ENCODE peak calls at places on chromosomes 4 and X, in seven cellular contexts. One of them, this sample, is unnamed.
A peak's percentile ranks its signal among the peaks of the same experiment; 100 is the strongest.

GRCh38 chr4:94642561-94642866 is 115.2 kb upstream of the BMPR1B start:
- DNase-seq in A549: no peak
- DNase-seq in IMR-90: peak; percentile 5
- DNase-seq in K562: no peak
- DNase-seq in HepG2: no peak
- DNase-seq in H1: no peak
- DNase-seq in GM12878: no peak
- DNase-seq in this sample: no peak

GRCh38 chrX:41868392-41868977 is 54.9 kb downstream of the CASK start:
- DNase-seq in A549: no peak
- DNase-seq in IMR-90: no peak
- DNase-seq in K562: no peak
- DNase-seq in HepG2: no peak
- DNase-seq in H1: no peak
- DNase-seq in GM12878: no peak
- DNase-seq in this sample: no peak

GRCh38 chrX:13750204-13750603 is 15.7 kb downstream of the OFD1 start:
- DNase-seq in A549: peak; percentile 46
- DNase-seq in IMR-90: peak; percentile 48
- DNase-seq in K562: peak; percentile 25
- DNase-seq in HepG2: peak; percentile 16
- DNase-seq in H1: no peak
- DNase-seq in GM12878: no peak
- DNase-seq in this sample: peak; percentile 36

GRCh38 chr4:55859711-55860110 is 6.3 kb downstream of the EXOC1 start:
- DNase-seq in A549: no peak
- DNase-seq in IMR-90: peak; percentile 22
- DNase-seq in K562: no peak
- DNase-seq in HepG2: no peak
- DNase-seq in H1: no peak
- DNase-seq in GM12878: no peak
- DNase-seq in this sample: no peak

GRCh38 chr4:110624016-110624770 is 1.3 kb upstream of the PITX2 start:
- DNase-seq in A549: no peak
- DNase-seq in IMR-90: no peak
- DNase-seq in K562: no peak
- DNase-seq in HepG2: no peak
- DNase-seq in H1: no peak
- DNase-seq in GM12878: no peak
- DNase-seq in this sample: no peak

GRCh38 chrX:23383411-23383810 is 48.8 kb downstream of the PTCHD1 start:
- DNase-seq in A549: no peak
- DNase-seq in IMR-90: peak; percentile 7
- DNase-seq in K562: no peak
- DNase-seq in HepG2: no peak
- DNase-seq in H1: no peak
- DNase-seq in GM12878: no peak
- DNase-seq in this sample: no peak

GRCh38 chr4:184265566-184266351 is 48.1 kb upstream of the ENPP6 start:
- DNase-seq in A549: peak; percentile 61
- DNase-seq in IMR-90: peak; percentile 61
- DNase-seq in K562: peak; percentile 54
- DNase-seq in HepG2: no peak
- DNase-seq in H1: no peak
- DNase-seq in GM12878: no peak
- DNase-seq in this sample: no peak

GRCh38 chrX:135086197-135086854 is 34.0 kb downstream of the ETDB start:
- DNase-seq in A549: peak; percentile 47
- DNase-seq in IMR-90: peak; percentile 61
- DNase-seq in K562: peak; percentile 50
- DNase-seq in HepG2: peak; percentile 39
- DNase-seq in H1: no peak
- DNase-seq in GM12878: peak; percentile 15
- DNase-seq in this sample: peak; percentile 54

GRCh38 chr4:112282860-112283667 is 2.6 kb downstream of the TIFA start:
- DNase-seq in A549: no peak
- DNase-seq in IMR-90: no peak
- DNase-seq in K562: no peak
- DNase-seq in HepG2: peak; percentile 73
- DNase-seq in H1: no peak
- DNase-seq in GM12878: no peak
- DNase-seq in this sample: no peak

GRCh38 chrX:71606536-71607216 is 11.6 kb downstream of the CXCR3 start:
- DNase-seq in A549: no peak
- DNase-seq in IMR-90: no peak
- DNase-seq in K562: no peak
- DNase-seq in HepG2: no peak
- DNase-seq in H1: no peak
- DNase-seq in GM12878: no peak
- DNase-seq in this sample: no peak

GRCh38 chr4:63063765-63064164 is 1345.5 kb downstream of the TECRL start:
- DNase-seq in A549: no peak
- DNase-seq in IMR-90: no peak
- DNase-seq in K562: no peak
- DNase-seq in HepG2: no peak
- DNase-seq in H1: no peak
- DNase-seq in GM12878: no peak
- DNase-seq in this sample: no peak

GRCh38 chr4:73311428-73311827 is 52.8 kb upstream of the ANKRD17 start:
- DNase-seq in A549: no peak
- DNase-seq in IMR-90: peak; percentile 77
- DNase-seq in K562: no peak
- DNase-seq in HepG2: peak; percentile 12
- DNase-seq in H1: no peak
- DNase-seq in GM12878: no peak
- DNase-seq in this sample: no peak

GRCh38 chrX:17390325-17390992 is 15.5 kb downstream of the NHS start:
- DNase-seq in A549: no peak
- DNase-seq in IMR-90: peak; percentile 69
- DNase-seq in K562: no peak
- DNase-seq in HepG2: no peak
- DNase-seq in H1: no peak
- DNase-seq in GM12878: no peak
- DNase-seq in this sample: no peak

GRCh38 chr4:8218371-8219050 is 19.4 kb downstream of the SH3TC1 start:
- DNase-seq in A549: no peak
- DNase-seq in IMR-90: no peak
- DNase-seq in K562: no peak
- DNase-seq in HepG2: no peak
- DNase-seq in H1: no peak
- DNase-seq in GM12878: no peak
- DNase-seq in this sample: no peak

GRCh38 chrX:15646543-15646942 is 18.1 kb downstream of the CLTRN start:
- DNase-seq in A549: no peak
- DNase-seq in IMR-90: no peak
- DNase-seq in K562: no peak
- DNase-seq in HepG2: no peak
- DNase-seq in H1: no peak
- DNase-seq in GM12878: no peak
- DNase-seq in this sample: peak; percentile 8

GRCh38 chrX:12771445-12772069 is 19.7 kb upstream of the PRPS2 start:
- DNase-seq in A549: peak; percentile 27
- DNase-seq in IMR-90: peak; percentile 31
- DNase-seq in K562: peak; percentile 71
- DNase-seq in HepG2: no peak
- DNase-seq in H1: no peak
- DNase-seq in GM12878: peak; percentile 20
- DNase-seq in this sample: peak; percentile 25

GRCh38 chr4:41060352-41061318 is 153.7 kb downstream of the APBB2 start:
- DNase-seq in A549: no peak
- DNase-seq in IMR-90: no peak
- DNase-seq in K562: no peak
- DNase-seq in HepG2: no peak
- DNase-seq in H1: no peak
- DNase-seq in GM12878: no peak
- DNase-seq in this sample: no peak

GRCh38 chr4:41064953-41065352 is 149.4 kb downstream of the APBB2 start:
- DNase-seq in A549: no peak
- DNase-seq in IMR-90: no peak
- DNase-seq in K562: no peak
- DNase-seq in HepG2: no peak
- DNase-seq in H1: no peak
- DNase-seq in GM12878: no peak
- DNase-seq in this sample: no peak

GRCh38 chr4:41058426-41058825 is 155.9 kb downstream of the APBB2 start:
- DNase-seq in A549: no peak
- DNase-seq in IMR-90: peak; percentile 72
- DNase-seq in K562: no peak
- DNase-seq in HepG2: no peak
- DNase-seq in H1: no peak
- DNase-seq in GM12878: no peak
- DNase-seq in this sample: no peak

GRCh38 chr4:41057456-41057855 is 156.9 kb downstream of the APBB2 start:
- DNase-seq in A549: no peak
- DNase-seq in IMR-90: peak; percentile 49
- DNase-seq in K562: no peak
- DNase-seq in HepG2: no peak
- DNase-seq in H1: no peak
- DNase-seq in GM12878: no peak
- DNase-seq in this sample: no peak

GRCh38 chr4:41061482-41062185 is 152.7 kb downstream of the APBB2 start:
- DNase-seq in A549: no peak
- DNase-seq in IMR-90: peak; percentile 52
- DNase-seq in K562: no peak
- DNase-seq in HepG2: no peak
- DNase-seq in H1: no peak
- DNase-seq in GM12878: no peak
- DNase-seq in this sample: no peak
- H3K4me1 ChIP-seq in A549: no peaks in the 10 kb centered on the region
- H3K4me1 ChIP-seq in IMR-90: peaks cover 15% of the 10 kb centered on the region
- H3K4me1 ChIP-seq in K562: no peaks in the 10 kb centered on the region
- H3K4me1 ChIP-seq in HepG2: no peaks in the 10 kb centered on the region
- H3K4me1 ChIP-seq in H1: no peaks in the 10 kb centered on the region
- H3K4me1 ChIP-seq in GM12878: no peaks in the 10 kb centered on the region
- H3K4me1 ChIP-seq in this sample: peaks cover 18% of the 10 kb centered on the region

GRCh38 chr4:141314627-141315026 is 93.9 kb downstream of the ZNF330 start:
- DNase-seq in A549: no peak
- DNase-seq in IMR-90: no peak
- DNase-seq in K562: no peak
- DNase-seq in HepG2: no peak
- DNase-seq in H1: no peak
- DNase-seq in GM12878: no peak
- DNase-seq in this sample: no peak
- TF ChIP-seq RFX5 in A549: no peak
- TF ChIP-seq RFX5 in IMR-90: no peak
- TF ChIP-seq RFX5 in K562: no peak
- TF ChIP-seq RFX5 in HepG2: no peak
- TF ChIP-seq RFX5 in H1: no peak
- TF ChIP-seq RFX5 in GM12878: no peak
- TF ChIP-seq RFX5 in this sample: no peak

GRCh38 chr4:6639137-6639680 is 1.3 kb upstream of the MRFAP1 start:
- DNase-seq in A549: no peak
- DNase-seq in IMR-90: no peak
- DNase-seq in K562: no peak
- DNase-seq in HepG2: no peak
- DNase-seq in H1: no peak
- DNase-seq in GM12878: no peak
- DNase-seq in this sample: no peak

GRCh38 chr4:6634746-6635145 is 5.7 kb upstream of the MRFAP1 start:
- DNase-seq in A549: no peak
- DNase-seq in IMR-90: no peak
- DNase-seq in K562: no peak
- DNase-seq in HepG2: no peak
- DNase-seq in H1: no peak
- DNase-seq in GM12878: no peak
- DNase-seq in this sample: no peak

GRCh38 chr4:6627832-6628231 is 12.7 kb upstream of the MRFAP1 start:
- DNase-seq in A549: no peak
- DNase-seq in IMR-90: no peak
- DNase-seq in K562: no peak
- DNase-seq in HepG2: peak; percentile 61
- DNase-seq in H1: no peak
- DNase-seq in GM12878: no peak
- DNase-seq in this sample: no peak

GRCh38 chr4:6632125-6632524 is 8.4 kb upstream of the MRFAP1 start:
- DNase-seq in A549: no peak
- DNase-seq in IMR-90: no peak
- DNase-seq in K562: no peak
- DNase-seq in HepG2: no peak
- DNase-seq in H1: no peak
- DNase-seq in GM12878: no peak
- DNase-seq in this sample: no peak

DNA sequence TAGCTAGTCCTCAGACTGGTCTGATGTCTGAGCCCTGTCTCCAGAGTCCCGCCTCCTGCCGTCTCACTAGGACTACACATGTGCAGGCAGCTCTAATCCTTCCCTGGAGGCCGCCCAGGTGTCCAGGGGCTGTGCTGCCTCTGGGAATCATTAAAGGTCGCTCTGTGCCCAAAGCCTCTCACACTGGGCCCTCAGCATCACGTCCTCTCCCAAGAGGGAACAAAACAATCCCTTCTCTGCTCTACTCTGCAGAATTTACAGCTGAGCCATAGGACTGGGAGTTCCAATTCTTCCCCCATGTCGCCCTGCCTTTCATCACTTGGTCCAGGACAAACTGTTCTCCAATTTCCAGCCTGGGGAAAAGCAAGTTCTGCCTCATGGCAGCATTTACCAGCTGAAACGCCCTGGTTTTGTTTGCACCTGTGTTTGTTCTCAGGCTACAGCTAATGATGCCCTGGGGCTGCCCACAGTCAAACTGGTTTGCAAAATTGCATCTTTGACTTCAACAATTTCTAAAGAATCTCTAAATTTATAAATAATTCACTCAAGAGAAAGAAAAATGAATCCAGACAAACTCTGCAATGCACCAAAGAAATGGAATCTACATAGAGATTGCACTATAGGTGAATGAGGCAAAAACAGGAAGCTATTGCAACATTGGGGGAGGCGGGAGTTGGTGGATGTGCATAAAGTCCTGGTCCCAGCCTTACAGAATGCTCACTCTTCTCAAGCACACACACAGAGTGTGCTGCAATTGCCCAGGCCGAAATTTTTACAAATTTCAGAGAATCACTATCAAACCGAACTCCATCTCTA is 7.2 kb upstream of the MRFAP1 start:
- DNase-seq in A549: no peak
- DNase-seq in IMR-90: peak; percentile 49
- DNase-seq in K562: peak; percentile 43
- DNase-seq in HepG2: peak; percentile 82
- DNase-seq in H1: no peak
- DNase-seq in GM12878: no peak
- DNase-seq in this sample: no peak
- TF ChIP-seq USF2 in A549: no peak
- TF ChIP-seq USF2 in IMR-90: no peak
- TF ChIP-seq USF2 in K562: no peak
- TF ChIP-seq USF2 in HepG2: no peak
- TF ChIP-seq USF2 in H1: no peak
- TF ChIP-seq USF2 in GM12878: no peak
- TF ChIP-seq USF2 in this sample: no peak

GRCh38 chr4:146469053-146469452 is 52.7 kb downstream of the SLC10A7 start:
- DNase-seq in A549: no peak
- DNase-seq in IMR-90: peak; percentile 9
- DNase-seq in K562: no peak
- DNase-seq in HepG2: no peak
- DNase-seq in H1: no peak
- DNase-seq in GM12878: no peak
- DNase-seq in this sample: no peak

DNA sequence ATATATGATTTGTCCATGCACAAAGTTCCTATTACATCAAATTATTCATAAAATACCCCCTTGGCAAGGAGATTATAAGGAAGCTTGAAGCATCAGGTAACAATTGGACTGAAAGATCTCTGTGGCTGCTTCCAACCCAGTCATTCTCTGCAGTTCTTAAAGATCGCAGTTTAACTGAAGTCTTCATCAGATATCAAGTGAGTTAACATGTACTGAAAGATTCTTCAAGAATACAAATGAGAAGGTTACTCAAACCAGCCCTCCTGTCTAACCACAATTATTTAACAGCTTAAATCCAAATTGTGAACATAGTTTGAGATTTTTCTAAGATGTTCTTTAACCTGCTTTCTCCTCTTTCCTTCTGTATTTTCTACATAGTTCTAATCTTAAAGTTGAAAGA is 56.1 kb downstream of the SLC10A7 start:
- DNase-seq in A549: no peak
- DNase-seq in IMR-90: no peak
- DNase-seq in K562: no peak
- DNase-seq in HepG2: no peak
- DNase-seq in H1: no peak
- DNase-seq in GM12878: no peak
- DNase-seq in this sample: no peak
- H3K4me1 ChIP-seq in A549: no peaks in the 10 kb centered on the region
- H3K4me1 ChIP-seq in IMR-90: no peaks in the 10 kb centered on the region
- H3K4me1 ChIP-seq in K562: no peaks in the 10 kb centered on the region
- H3K4me1 ChIP-seq in HepG2: no peaks in the 10 kb centered on the region
- H3K4me1 ChIP-seq in H1: no peaks in the 10 kb centered on the region
- H3K4me1 ChIP-seq in GM12878: no peaks in the 10 kb centered on the region
- H3K4me1 ChIP-seq in this sample: no peaks in the 10 kb centered on the region

This sample was measured in SK-N-SH.